ENCODE peak calls at places on chromosomes 11 and 22, in nine cellular contexts. One of them, this sample, is unnamed.
A peak's percentile ranks its signal among the peaks of the same experiment; 100 is the strongest.

GRCh38 chr11:76636826-76637460 is 33.6 kb downstream of the LRRC32 start:
- DNase-seq in stimulated activated CD8-positive, alpha-beta memory T cell treated with anti-CD3 and anti-CD28 coated beads, Interleukin-4, amount 100 ng/mL, for 1 hour: no peak
- DNase-seq in amniotic stem cell: no peak
- DNase-seq in right lobe of liver: no peak
- DNase-seq in NCI-H2107: no peak
- DNase-seq in endothelial cell of umbilical vein: no peak
- DNase-seq in bronchial epithelial cell: no peak
- DNase-seq in retina: no peak
- DNase-seq in heart right ventricle: no peak
- DNase-seq in this sample: no peak

GRCh38 chr11:95512177-95512576 is 277.4 kb downstream of the FAM76B start:
- DNase-seq in stimulated activated CD8-positive, alpha-beta memory T cell treated with anti-CD3 and anti-CD28 coated beads, Interleukin-4, amount 100 ng/mL, for 1 hour: no peak
- DNase-seq in amniotic stem cell: peak; percentile 60
- DNase-seq in right lobe of liver: no peak
- DNase-seq in NCI-H2107: no peak
- DNase-seq in endothelial cell of umbilical vein: no peak
- DNase-seq in bronchial epithelial cell: peak; percentile 99
- DNase-seq in retina: no peak
- DNase-seq in heart right ventricle: no peak
- DNase-seq in this sample: no peak

GRCh38 chr11:1361882-1362281 is 27.9 kb upstream of the BRSK2 start:
- DNase-seq in stimulated activated CD8-positive, alpha-beta memory T cell treated with anti-CD3 and anti-CD28 coated beads, Interleukin-4, amount 100 ng/mL, for 1 hour: no peak
- DNase-seq in amniotic stem cell: no peak
- DNase-seq in right lobe of liver: no peak
- DNase-seq in NCI-H2107: no peak
- DNase-seq in endothelial cell of umbilical vein: no peak
- DNase-seq in bronchial epithelial cell: no peak
- DNase-seq in retina: no peak
- DNase-seq in heart right ventricle: no peak
- DNase-seq in this sample: no peak

GRCh38 chr11:44770401-44770800 is 43.6 kb downstream of the TSPAN18 start:
- DNase-seq in stimulated activated CD8-positive, alpha-beta memory T cell treated with anti-CD3 and anti-CD28 coated beads, Interleukin-4, amount 100 ng/mL, for 1 hour: no peak
- DNase-seq in amniotic stem cell: no peak
- DNase-seq in right lobe of liver: peak; percentile 15
- DNase-seq in NCI-H2107: no peak
- DNase-seq in endothelial cell of umbilical vein: no peak
- DNase-seq in bronchial epithelial cell: no peak
- DNase-seq in retina: no peak
- DNase-seq in heart right ventricle: no peak
- DNase-seq in this sample: no peak

GRCh38 chr22:17562906-17563870 is at the start of gene SLC25A18:
- DNase-seq in stimulated activated CD8-positive, alpha-beta memory T cell treated with anti-CD3 and anti-CD28 coated beads, Interleukin-4, amount 100 ng/mL, for 1 hour: no peak
- DNase-seq in amniotic stem cell: no peak
- DNase-seq in right lobe of liver: peak; percentile 85
- DNase-seq in NCI-H2107: no peak
- DNase-seq in endothelial cell of umbilical vein: no peak
- DNase-seq in bronchial epithelial cell: no peak
- DNase-seq in retina: peak; percentile 29
- DNase-seq in heart right ventricle: peak; percentile 64
- DNase-seq in this sample: no peak

GRCh38 chr11:25970726-25971508 is 361.0 kb upstream of the ANO3 start:
- DNase-seq in stimulated activated CD8-positive, alpha-beta memory T cell treated with anti-CD3 and anti-CD28 coated beads, Interleukin-4, amount 100 ng/mL, for 1 hour: no peak
- DNase-seq in amniotic stem cell: no peak
- DNase-seq in right lobe of liver: no peak
- DNase-seq in NCI-H2107: no peak
- DNase-seq in endothelial cell of umbilical vein: no peak
- DNase-seq in bronchial epithelial cell: peak; percentile 93
- DNase-seq in retina: no peak
- DNase-seq in heart right ventricle: no peak
- DNase-seq in this sample: no peak

GRCh38 chr11:8056810-8057463 is 24.1 kb upstream of the TUB start:
- DNase-seq in stimulated activated CD8-positive, alpha-beta memory T cell treated with anti-CD3 and anti-CD28 coated beads, Interleukin-4, amount 100 ng/mL, for 1 hour: no peak
- DNase-seq in amniotic stem cell: peak; percentile 15
- DNase-seq in right lobe of liver: peak; percentile 45
- DNase-seq in NCI-H2107: no peak
- DNase-seq in endothelial cell of umbilical vein: no peak
- DNase-seq in bronchial epithelial cell: peak; percentile 39
- DNase-seq in retina: no peak
- DNase-seq in heart right ventricle: no peak
- DNase-seq in this sample: no peak

GRCh38 chr22:45290410-45290936 is 5.7 kb downstream of the UPK3A start:
- DNase-seq in stimulated activated CD8-positive, alpha-beta memory T cell treated with anti-CD3 and anti-CD28 coated beads, Interleukin-4, amount 100 ng/mL, for 1 hour: no peak
- DNase-seq in amniotic stem cell: no peak
- DNase-seq in right lobe of liver: no peak
- DNase-seq in NCI-H2107: no peak
- DNase-seq in endothelial cell of umbilical vein: no peak
- DNase-seq in bronchial epithelial cell: peak; percentile 63
- DNase-seq in retina: peak; percentile 63
- DNase-seq in heart right ventricle: no peak
- DNase-seq in this sample: no peak

GRCh38 chr11:125253795-125254525 is 89.4 kb downstream of the PKNOX2 start:
- DNase-seq in stimulated activated CD8-positive, alpha-beta memory T cell treated with anti-CD3 and anti-CD28 coated beads, Interleukin-4, amount 100 ng/mL, for 1 hour: no peak
- DNase-seq in amniotic stem cell: no peak
- DNase-seq in right lobe of liver: no peak
- DNase-seq in NCI-H2107: no peak
- DNase-seq in endothelial cell of umbilical vein: no peak
- DNase-seq in bronchial epithelial cell: no peak
- DNase-seq in retina: no peak
- DNase-seq in heart right ventricle: no peak
- DNase-seq in this sample: no peak

GRCh38 chr22:36052505-36052941 is 23.9 kb upstream of the RBFOX2 start:
- DNase-seq in stimulated activated CD8-positive, alpha-beta memory T cell treated with anti-CD3 and anti-CD28 coated beads, Interleukin-4, amount 100 ng/mL, for 1 hour: no peak
- DNase-seq in amniotic stem cell: no peak
- DNase-seq in right lobe of liver: no peak
- DNase-seq in NCI-H2107: no peak
- DNase-seq in endothelial cell of umbilical vein: no peak
- DNase-seq in bronchial epithelial cell: peak; percentile 96
- DNase-seq in retina: no peak
- DNase-seq in heart right ventricle: no peak
- DNase-seq in this sample: no peak

GRCh38 chr11:112288021-112288420 is 27.4 kb upstream of the PLET1 start:
- DNase-seq in stimulated activated CD8-positive, alpha-beta memory T cell treated with anti-CD3 and anti-CD28 coated beads, Interleukin-4, amount 100 ng/mL, for 1 hour: no peak
- DNase-seq in amniotic stem cell: no peak
- DNase-seq in right lobe of liver: no peak
- DNase-seq in NCI-H2107: no peak
- DNase-seq in endothelial cell of umbilical vein: no peak
- DNase-seq in bronchial epithelial cell: no peak
- DNase-seq in retina: no peak
- DNase-seq in heart right ventricle: no peak
- DNase-seq in this sample: no peak

GRCh38 chr11:105152556-105152955 is 13.0 kb upstream of the CARD18 start:
- DNase-seq in stimulated activated CD8-positive, alpha-beta memory T cell treated with anti-CD3 and anti-CD28 coated beads, Interleukin-4, amount 100 ng/mL, for 1 hour: no peak
- DNase-seq in amniotic stem cell: no peak
- DNase-seq in right lobe of liver: no peak
- DNase-seq in NCI-H2107: no peak
- DNase-seq in endothelial cell of umbilical vein: no peak
- DNase-seq in bronchial epithelial cell: no peak
- DNase-seq in retina: no peak
- DNase-seq in heart right ventricle: no peak
- DNase-seq in this sample: no peak

GRCh38 chr11:78666675-78667129 is 92.0 kb upstream of the NARS2 start:
- DNase-seq in stimulated activated CD8-positive, alpha-beta memory T cell treated with anti-CD3 and anti-CD28 coated beads, Interleukin-4, amount 100 ng/mL, for 1 hour: no peak
- DNase-seq in amniotic stem cell: no peak
- DNase-seq in right lobe of liver: no peak
- DNase-seq in NCI-H2107: no peak
- DNase-seq in endothelial cell of umbilical vein: no peak
- DNase-seq in bronchial epithelial cell: no peak
- DNase-seq in retina: no peak
- DNase-seq in heart right ventricle: no peak
- DNase-seq in this sample: no peak

GRCh38 chr22:30424471-30425326 is 869 bp upstream of the MTFP1 start:
- DNase-seq in stimulated activated CD8-positive, alpha-beta memory T cell treated with anti-CD3 and anti-CD28 coated beads, Interleukin-4, amount 100 ng/mL, for 1 hour: no peak
- DNase-seq in amniotic stem cell: no peak
- DNase-seq in right lobe of liver: no peak
- DNase-seq in NCI-H2107: no peak
- DNase-seq in endothelial cell of umbilical vein: no peak
- DNase-seq in bronchial epithelial cell: peak; percentile 50
- DNase-seq in retina: peak; percentile 14
- DNase-seq in heart right ventricle: no peak
- DNase-seq in this sample: no peak

GRCh38 chr11:64710418-64711137 is 12.4 kb downstream of the NRXN2 start:
- DNase-seq in stimulated activated CD8-positive, alpha-beta memory T cell treated with anti-CD3 and anti-CD28 coated beads, Interleukin-4, amount 100 ng/mL, for 1 hour: no peak
- DNase-seq in amniotic stem cell: no peak
- DNase-seq in right lobe of liver: no peak
- DNase-seq in NCI-H2107: no peak
- DNase-seq in endothelial cell of umbilical vein: no peak
- DNase-seq in bronchial epithelial cell: peak; percentile 43
- DNase-seq in retina: no peak
- DNase-seq in heart right ventricle: no peak
- DNase-seq in this sample: no peak

GRCh38 chr11:70505761-70506657 is 107.7 kb downstream of the CTTN start:
- DNase-seq in stimulated activated CD8-positive, alpha-beta memory T cell treated with anti-CD3 and anti-CD28 coated beads, Interleukin-4, amount 100 ng/mL, for 1 hour: no peak
- DNase-seq in amniotic stem cell: no peak
- DNase-seq in right lobe of liver: no peak
- DNase-seq in NCI-H2107: no peak
- DNase-seq in endothelial cell of umbilical vein: no peak
- DNase-seq in bronchial epithelial cell: no peak
- DNase-seq in retina: no peak
- DNase-seq in heart right ventricle: no peak
- DNase-seq in this sample: peak; percentile 22

GRCh38 chr11:133530501-133530835 is 1.8 kb downstream of the OPCML start:
- DNase-seq in stimulated activated CD8-positive, alpha-beta memory T cell treated with anti-CD3 and anti-CD28 coated beads, Interleukin-4, amount 100 ng/mL, for 1 hour: no peak
- DNase-seq in amniotic stem cell: no peak
- DNase-seq in right lobe of liver: no peak
- DNase-seq in NCI-H2107: no peak
- DNase-seq in endothelial cell of umbilical vein: no peak
- DNase-seq in bronchial epithelial cell: no peak
- DNase-seq in retina: no peak
- DNase-seq in heart right ventricle: no peak
- DNase-seq in this sample: no peak

GRCh38 chr11:16295592-16295991 is 60.8 kb downstream of the SOX6 start:
- DNase-seq in stimulated activated CD8-positive, alpha-beta memory T cell treated with anti-CD3 and anti-CD28 coated beads, Interleukin-4, amount 100 ng/mL, for 1 hour: no peak
- DNase-seq in amniotic stem cell: no peak
- DNase-seq in right lobe of liver: no peak
- DNase-seq in NCI-H2107: no peak
- DNase-seq in endothelial cell of umbilical vein: no peak
- DNase-seq in bronchial epithelial cell: no peak
- DNase-seq in retina: no peak
- DNase-seq in heart right ventricle: no peak
- DNase-seq in this sample: no peak

GRCh38 chr22:35612903-35613302 is 4.2 kb downstream of the MB start:
- DNase-seq in stimulated activated CD8-positive, alpha-beta memory T cell treated with anti-CD3 and anti-CD28 coated beads, Interleukin-4, amount 100 ng/mL, for 1 hour: no peak
- DNase-seq in amniotic stem cell: no peak
- DNase-seq in right lobe of liver: no peak
- DNase-seq in NCI-H2107: no peak
- DNase-seq in endothelial cell of umbilical vein: no peak
- DNase-seq in bronchial epithelial cell: no peak
- DNase-seq in retina: no peak
- DNase-seq in heart right ventricle: peak; percentile 47
- DNase-seq in this sample: no peak

GRCh38 chr22:49961601-49962011 is 1.0 kb downstream of the PIM3 start:
- DNase-seq in stimulated activated CD8-positive, alpha-beta memory T cell treated with anti-CD3 and anti-CD28 coated beads, Interleukin-4, amount 100 ng/mL, for 1 hour: no peak
- DNase-seq in amniotic stem cell: no peak
- DNase-seq in right lobe of liver: no peak
- DNase-seq in NCI-H2107: no peak
- DNase-seq in endothelial cell of umbilical vein: peak; percentile 45
- DNase-seq in bronchial epithelial cell: no peak
- DNase-seq in retina: peak; percentile 67
- DNase-seq in heart right ventricle: peak; percentile 37
- DNase-seq in this sample: peak; percentile 46

GRCh38 chr11:66126064-66126463 is 56.0 kb downstream of the PACS1 start:
- DNase-seq in stimulated activated CD8-positive, alpha-beta memory T cell treated with anti-CD3 and anti-CD28 coated beads, Interleukin-4, amount 100 ng/mL, for 1 hour: no peak
- DNase-seq in amniotic stem cell: no peak
- DNase-seq in right lobe of liver: no peak
- DNase-seq in NCI-H2107: no peak
- DNase-seq in endothelial cell of umbilical vein: no peak
- DNase-seq in bronchial epithelial cell: peak; percentile 85
- DNase-seq in retina: no peak
- DNase-seq in heart right ventricle: no peak
- DNase-seq in this sample: no peak

GRCh38 chr11:75105462-75105925 is 8.8 kb upstream of the OR2AT4 start:
- DNase-seq in stimulated activated CD8-positive, alpha-beta memory T cell treated with anti-CD3 and anti-CD28 coated beads, Interleukin-4, amount 100 ng/mL, for 1 hour: no peak
- DNase-seq in amniotic stem cell: no peak
- DNase-seq in right lobe of liver: no peak
- DNase-seq in NCI-H2107: no peak
- DNase-seq in endothelial cell of umbilical vein: no peak
- DNase-seq in bronchial epithelial cell: no peak
- DNase-seq in retina: peak; percentile 48
- DNase-seq in heart right ventricle: no peak
- DNase-seq in this sample: no peak

GRCh38 chr11:34161812-34162506 is 56.5 kb downstream of the NAT10 start:
- DNase-seq in stimulated activated CD8-positive, alpha-beta memory T cell treated with anti-CD3 and anti-CD28 coated beads, Interleukin-4, amount 100 ng/mL, for 1 hour: no peak
- DNase-seq in amniotic stem cell: no peak
- DNase-seq in right lobe of liver: no peak
- DNase-seq in NCI-H2107: no peak
- DNase-seq in endothelial cell of umbilical vein: no peak
- DNase-seq in bronchial epithelial cell: no peak
- DNase-seq in retina: no peak
- DNase-seq in heart right ventricle: no peak
- DNase-seq in this sample: no peak

GRCh38 chr22:37498289-37498909 is 12.2 kb upstream of the MFNG start:
- DNase-seq in stimulated activated CD8-positive, alpha-beta memory T cell treated with anti-CD3 and anti-CD28 coated beads, Interleukin-4, amount 100 ng/mL, for 1 hour: no peak
- DNase-seq in amniotic stem cell: no peak
- DNase-seq in right lobe of liver: no peak
- DNase-seq in NCI-H2107: no peak
- DNase-seq in endothelial cell of umbilical vein: peak; percentile 20
- DNase-seq in bronchial epithelial cell: no peak
- DNase-seq in retina: peak; percentile 62
- DNase-seq in heart right ventricle: no peak
- DNase-seq in this sample: no peak

GRCh38 chr11:126929186-126930085 is 71.1 kb downstream of the KIRREL3 start:
- DNase-seq in stimulated activated CD8-positive, alpha-beta memory T cell treated with anti-CD3 and anti-CD28 coated beads, Interleukin-4, amount 100 ng/mL, for 1 hour: no peak
- DNase-seq in amniotic stem cell: peak; percentile 48
- DNase-seq in right lobe of liver: no peak
- DNase-seq in NCI-H2107: no peak
- DNase-seq in endothelial cell of umbilical vein: no peak
- DNase-seq in bronchial epithelial cell: peak; percentile 23
- DNase-seq in retina: peak; percentile 73
- DNase-seq in heart right ventricle: no peak
- DNase-seq in this sample: no peak

GRCh38 chr22:29877620-29878019 is 5.4 kb upstream of the MTMR3 start:
- DNase-seq in stimulated activated CD8-positive, alpha-beta memory T cell treated with anti-CD3 and anti-CD28 coated beads, Interleukin-4, amount 100 ng/mL, for 1 hour: no peak
- DNase-seq in amniotic stem cell: no peak
- DNase-seq in right lobe of liver: no peak
- DNase-seq in NCI-H2107: no peak
- DNase-seq in endothelial cell of umbilical vein: no peak
- DNase-seq in bronchial epithelial cell: peak; percentile 27
- DNase-seq in retina: no peak
- DNase-seq in heart right ventricle: no peak
- DNase-seq in this sample: no peak

GRCh38 chr11:131796541-131796940 is 426.1 kb downstream of the NTM start:
- DNase-seq in stimulated activated CD8-positive, alpha-beta memory T cell treated with anti-CD3 and anti-CD28 coated beads, Interleukin-4, amount 100 ng/mL, for 1 hour: no peak
- DNase-seq in amniotic stem cell: no peak
- DNase-seq in right lobe of liver: no peak
- DNase-seq in NCI-H2107: no peak
- DNase-seq in endothelial cell of umbilical vein: no peak
- DNase-seq in bronchial epithelial cell: no peak
- DNase-seq in retina: peak; percentile 46
- DNase-seq in heart right ventricle: no peak
- DNase-seq in this sample: no peak

GRCh38 chr22:49965291-49966040 is 4.9 kb downstream of the PIM3 start:
- DNase-seq in stimulated activated CD8-positive, alpha-beta memory T cell treated with anti-CD3 and anti-CD28 coated beads, Interleukin-4, amount 100 ng/mL, for 1 hour: no peak
- DNase-seq in amniotic stem cell: no peak
- DNase-seq in right lobe of liver: peak; percentile 52
- DNase-seq in NCI-H2107: no peak
- DNase-seq in endothelial cell of umbilical vein: no peak
- DNase-seq in bronchial epithelial cell: no peak
- DNase-seq in retina: no peak
- DNase-seq in heart right ventricle: peak; percentile 22
- DNase-seq in this sample: peak; percentile 84

GRCh38 chr11:134789104-134789503 is 377.1 kb upstream of the B3GAT1 start:
- DNase-seq in stimulated activated CD8-positive, alpha-beta memory T cell treated with anti-CD3 and anti-CD28 coated beads, Interleukin-4, amount 100 ng/mL, for 1 hour: no peak
- DNase-seq in amniotic stem cell: no peak
- DNase-seq in right lobe of liver: no peak
- DNase-seq in NCI-H2107: no peak
- DNase-seq in endothelial cell of umbilical vein: no peak
- DNase-seq in bronchial epithelial cell: no peak
- DNase-seq in retina: no peak
- DNase-seq in heart right ventricle: no peak
- DNase-seq in this sample: no peak

GRCh38 chr11:46603704-46604308 is 10.0 kb upstream of the AMBRA1 start:
- DNase-seq in stimulated activated CD8-positive, alpha-beta memory T cell treated with anti-CD3 and anti-CD28 coated beads, Interleukin-4, amount 100 ng/mL, for 1 hour: no peak
- DNase-seq in amniotic stem cell: no peak
- DNase-seq in right lobe of liver: no peak
- DNase-seq in NCI-H2107: no peak
- DNase-seq in endothelial cell of umbilical vein: no peak
- DNase-seq in bronchial epithelial cell: no peak
- DNase-seq in retina: no peak
- DNase-seq in heart right ventricle: no peak
- DNase-seq in this sample: no peak

GRCh38 chr11:4187055-4187988 is 92.7 kb downstream of the RRM1 start:
- DNase-seq in stimulated activated CD8-positive, alpha-beta memory T cell treated with anti-CD3 and anti-CD28 coated beads, Interleukin-4, amount 100 ng/mL, for 1 hour: peak; percentile 70
- DNase-seq in amniotic stem cell: peak; percentile 56
- DNase-seq in right lobe of liver: peak; percentile 93
- DNase-seq in NCI-H2107: peak; percentile 57
- DNase-seq in endothelial cell of umbilical vein: peak; percentile 83
- DNase-seq in bronchial epithelial cell: peak; percentile 37
- DNase-seq in retina: peak; percentile 97
- DNase-seq in heart right ventricle: peak; percentile 93
- DNase-seq in this sample: peak; percentile 92

This sample was measured in left lung.